ENCODE peak calls at places on chromosomes 5 and 9, in nine cellular contexts. L, Y, R, N, U, W, D, X and C are unnamed samples.

GRCh38 chr5:24530907-24531306 is 113.9 kb downstream of the CDH10 start:
- DNase-seq in L (no peak), Y (no peak), R (no peak), N (no peak), U (no peak), W (no peak), D (no peak), X (no peak), C (no peak)

GRCh38 chr9:118000581-118000980 is 296.4 kb downstream of the TLR4 start:
- DNase-seq in L (no peak), Y (no peak), R (no peak), N (peak; percentile 72), U (no peak), W (no peak), D (no peak), X (no peak), C (no peak)

GRCh38 chr9:37329576-37329975 is 92.9 kb upstream of the GRHPR start:
- DNase-seq in L (no peak), Y (no peak), R (no peak), N (peak; percentile 34), U (no peak), W (no peak), D (peak; percentile 50), X (no peak), C (no peak)

GRCh38 chr9:21609506-21609905 is 127.4 kb upstream of the IFNE start:
- DNase-seq in L (no peak), Y (no peak), R (no peak), N (no peak), U (no peak), W (no peak), D (no peak), X (no peak), C (no peak)

GRCh38 chr5:57741326-57741725 is 258.7 kb upstream of the ACTBL2 start:
- DNase-seq in L (no peak), Y (no peak), R (no peak), N (no peak), U (no peak), W (no peak), D (no peak), X (no peak), C (no peak)

GRCh38 chr5:137580030-137580429 is 80.9 kb upstream of the SPOCK1 start:
- DNase-seq in L (no peak), Y (no peak), R (no peak), N (no peak), U (no peak), W (no peak), D (no peak), X (no peak), C (no peak)

GRCh38 chr5:82050955-82051354 is 79.1 kb downstream of the ATG10 start:
- DNase-seq in L (no peak), Y (no peak), R (no peak), N (no peak), U (no peak), W (no peak), D (no peak), X (no peak), C (no peak)

GRCh38 chr5:143559586-143559985 is 156.1 kb upstream of the NR3C1 start:
- DNase-seq in L (no peak), Y (no peak), R (no peak), N (no peak), U (no peak), W (no peak), D (no peak), X (no peak), C (no peak)

GRCh38 chr5:16970826-16971225 is 34.7 kb upstream of the MYO10 start:
- DNase-seq in L (no peak), Y (no peak), R (no peak), N (no peak), U (no peak), W (no peak), D (peak; percentile 60), X (no peak), C (no peak)

GRCh38 chr9:109600142-109600541 is 102.0 kb upstream of the PTPN3 start:
- DNase-seq in L (no peak), Y (no peak), R (no peak), N (peak; percentile 16), U (no peak), W (no peak), D (peak; percentile 80), X (no peak), C (no peak)

GRCh38 chr9:68472119-68472518 is 68.6 kb downstream of the TMEM252 start:
- DNase-seq in L (no peak), Y (no peak), R (no peak), N (no peak), U (no peak), W (no peak), D (peak; percentile 19), X (no peak), C (no peak)

GRCh38 chr5:40441733-40442132 is 238.0 kb upstream of the PTGER4 start:
- DNase-seq in L (no peak), Y (no peak), R (no peak), N (no peak), U (no peak), W (no peak), D (no peak), X (no peak), C (no peak)

GRCh38 chr5:72651779-72652178 is 144.6 kb upstream of the ZNF366 start:
- DNase-seq in L (no peak), Y (no peak), R (no peak), N (no peak), U (no peak), W (no peak), D (no peak), X (no peak), C (no peak)

GRCh38 chr9:130935660-130936271 is 3.3 kb downstream of the FIBCD1 start:
- DNase-seq in L (no peak), Y (no peak), R (no peak), N (peak; percentile 77), U (no peak), W (no peak), D (peak; percentile 61), X (no peak), C (no peak)

GRCh38 chr9:134063088-134063875 is 4.5 kb downstream of the BRD3 start:
- DNase-seq in L (no peak), Y (no peak), R (no peak), N (no peak), U (peak; percentile 74), W (peak; percentile 18), D (no peak), X (no peak), C (peak; percentile 78)

GRCh38 chr9:8555767-8556500 is 756.4 kb upstream of the DMAC1 start:
- DNase-seq in L (peak; percentile 8), Y (no peak), R (no peak), N (no peak), U (no peak), W (no peak), D (no peak), X (no peak), C (no peak)

GRCh38 chr5:79133657-79134451 is 22.2 kb downstream of the BHMT start:
- DNase-seq in L (peak; percentile 84), Y (peak; percentile 74), R (peak; percentile 70), N (peak; percentile 83), U (no peak), W (peak; percentile 72), D (peak; percentile 88), X (peak; percentile 71), C (peak; percentile 54)

DNA sequence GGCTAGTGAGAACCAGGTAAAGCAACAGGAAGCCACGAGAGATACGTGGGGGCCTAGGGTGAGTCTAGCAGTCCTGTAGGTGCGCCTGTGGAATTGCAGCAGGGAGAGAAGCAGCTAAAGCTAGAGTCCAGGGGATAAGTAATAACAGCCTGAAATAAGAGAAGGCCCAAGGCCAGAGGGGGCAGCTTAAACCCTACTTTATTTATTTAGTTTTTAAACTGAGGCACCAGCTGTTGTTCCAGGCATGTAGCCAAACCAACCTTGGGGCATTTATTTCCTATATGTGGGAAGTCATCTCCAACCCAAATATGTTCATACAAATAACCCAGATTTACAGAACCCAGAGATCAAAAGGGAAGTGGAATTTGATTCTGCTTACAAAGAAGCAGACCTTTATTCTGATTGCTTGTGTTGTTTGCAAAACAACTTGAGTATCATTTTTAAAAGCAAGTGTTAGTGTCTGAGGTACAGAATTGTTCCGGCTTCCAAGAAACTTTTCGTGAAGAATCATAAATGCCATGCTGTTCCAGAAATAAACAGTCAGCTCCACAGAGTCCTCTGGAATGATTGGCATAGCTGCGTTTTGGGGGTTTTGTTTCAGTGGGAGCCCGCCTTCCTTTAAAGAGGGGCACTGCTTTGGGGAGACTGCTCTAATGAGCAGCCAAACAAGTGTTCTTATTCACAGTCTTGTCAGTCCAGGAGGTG is 93.3 kb downstream of the GLDC start:
- DNase-seq in L (no peak), Y (no peak), R (no peak), N (no peak), U (no peak), W (no peak), D (peak; percentile 83), X (no peak), C (no peak)
- TF ChIP-seq POLR2A in L (no peak), Y (no peak), R (no peak), N (no peak), U (no peak), W (no peak), D (no peak), X (no peak), C (no peak)

GRCh38 chr5:67192719-67193464 is 3.7 kb downstream of the CD180 start:
- DNase-seq in L (no peak), Y (no peak), R (no peak), N (peak; percentile 43), U (no peak), W (no peak), D (no peak), X (no peak), C (no peak)
- H3K4me3 ChIP-seq in L (no peak overlapping the region), Y (no peak overlapping the region), R (no peak overlapping the region), N (no peak overlapping the region), U (no peak overlapping the region), W (no peak overlapping the region), D (no peak overlapping the region), X (no peak overlapping the region), C (no peak overlapping the region)

DNA sequence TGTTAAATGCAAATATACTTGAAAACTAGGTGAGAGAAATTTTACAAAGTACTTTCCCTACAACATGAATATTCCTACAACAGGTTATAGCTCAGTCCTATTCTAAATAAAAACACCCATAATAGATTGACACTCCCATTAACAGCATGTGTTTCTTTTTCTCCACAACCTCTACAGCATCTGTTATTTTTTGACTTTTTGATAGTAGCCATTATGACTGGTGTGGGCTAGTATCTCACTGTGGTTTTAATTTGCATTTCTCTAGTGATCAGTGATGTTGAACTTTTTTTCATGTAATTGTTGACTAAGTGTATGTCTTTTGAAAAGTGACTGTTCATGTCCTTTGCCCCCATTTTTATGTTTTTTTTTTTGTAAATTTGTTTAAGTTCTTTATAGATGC is 1506.1 kb upstream of the CDH9 start:
- DNase-seq in L (no peak), Y (no peak), R (no peak), N (no peak), U (no peak), W (no peak), D (no peak), X (no peak), C (no peak)
- TF ChIP-seq POLR2A in L (no peak), Y (no peak), R (no peak), N (no peak), U (no peak), W (no peak), D (no peak), X (no peak), C (no peak)

DNA sequence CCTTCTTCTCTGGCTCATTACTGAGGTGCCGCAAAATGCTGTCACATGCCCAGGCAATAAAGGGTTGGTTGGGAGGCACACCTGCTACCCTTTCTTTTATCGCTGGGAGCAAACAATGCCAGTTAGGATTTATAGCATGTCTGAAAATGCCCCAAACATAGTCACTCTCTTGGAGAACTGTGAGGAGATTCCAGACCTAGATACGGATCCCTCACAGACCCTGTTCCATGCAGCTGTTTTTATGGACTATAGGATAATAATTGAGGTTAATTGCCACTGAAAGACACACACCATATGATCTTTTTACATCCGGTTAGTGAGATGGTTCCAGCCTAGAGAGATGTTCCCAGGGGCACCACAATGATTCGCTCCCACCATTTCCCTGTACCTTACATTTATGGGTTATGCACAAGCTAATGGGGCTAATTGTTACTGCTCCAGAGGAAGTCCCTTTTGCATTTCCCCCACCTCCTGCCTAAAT is 318.1 kb downstream of the PIK3R1 start:
- DNase-seq in L (no peak), Y (no peak), R (no peak), N (peak; percentile 9), U (no peak), W (no peak), D (no peak), X (no peak), C (no peak)
- H3K4me3 ChIP-seq in L (no peak overlapping the region), Y (no peak overlapping the region), R (no peak overlapping the region), N (no peak overlapping the region), U (no peak overlapping the region), W (no peak overlapping the region), D (no peak overlapping the region), X (no peak overlapping the region), C (no peak overlapping the region)